ENCODE peak calls at places on chromosomes 4 and X, in seven cellular contexts. P is left ventricle myocardium inferior, L is HS-5, N is foreskin fibroblast, W is fibroblast of mammary gland, T is esophagus squamous epithelium, Z is Kasumi-1. X is an unnamed sample.

GRCh38 chrX:2552621-2553297 is 52.0 kb upstream of the DHRSX start:
- DNase-seq in P (no peak), L (peak; percentile 22), N (peak; percentile 65), W (peak; percentile 12), T (no peak), Z (no peak), X (no peak)

GRCh38 chrX:139766545-139766983 is 58.6 kb upstream of the MCF2 start:
- DNase-seq in P (no peak), L (no peak), N (no peak), W (no peak), T (no peak), Z (peak; percentile 60), X (no peak)

GRCh38 chr4:149120331-149121014 is 678.3 kb upstream of the NR3C2 start:
- DNase-seq in P (no peak), L (peak; percentile 15), N (no peak), W (peak; percentile 26), T (no peak), Z (no peak), X (no peak)

GRCh38 chr4:118834960-118835895 is 698 bp downstream of the SEC24D start:
- DNase-seq in P (peak; percentile 54), L (peak; percentile 61), N (peak; percentile 93), W (peak; percentile 92), T (peak; percentile 31), Z (peak; percentile 72), X (peak; percentile 74)

GRCh38 chrX:97389761-97390192 is 506.1 kb downstream of the RPA4 start:
- DNase-seq in P (no peak), L (peak; percentile 56), N (peak; percentile 73), W (peak; percentile 88), T (no peak), Z (no peak), X (no peak)

GRCh38 chr4:95572304-95572991 is 23.7 kb upstream of the UNC5C start:
- DNase-seq in P (peak; percentile 21), L (no peak), N (no peak), W (no peak), T (no peak), Z (peak; percentile 93), X (peak; percentile 83)

GRCh38 chrX:9464435-9465371 is at the start of gene TBL1X:
- DNase-seq in P (peak; percentile 64), L (no peak), N (peak; percentile 74), W (peak; percentile 19), T (no peak), Z (peak; percentile 7), X (peak; percentile 19)

GRCh38 chrX:153968754-153969124 is 2.9 kb downstream of the HCFC1 start:
- DNase-seq in P (no peak), L (no peak), N (peak; percentile 42), W (no peak), T (no peak), Z (no peak), X (no peak)

GRCh38 chrX:125709074-125709473 is 389.4 kb downstream of the TEX13C start:
- DNase-seq in P (no peak), L (no peak), N (no peak), W (no peak), T (no peak), Z (no peak), X (no peak)

GRCh38 chr4:31984872-31985271 is 1264.7 kb downstream of the PCDH7 start:
- DNase-seq in P (no peak), L (no peak), N (no peak), W (no peak), T (no peak), Z (peak; percentile 85), X (no peak)

GRCh38 chr4:1870578-1871443 is at the start of gene NSD2:
- DNase-seq in P (peak; percentile 94), L (peak; percentile 48), N (peak; percentile 97), W (peak; percentile 80), T (peak; percentile 27), Z (peak; percentile 83), X (peak; percentile 91)

GRCh38 chr4:6199344-6199921 is 916 bp downstream of the JAKMIP1 start:
- DNase-seq in P (no peak), L (no peak), N (peak; percentile 25), W (no peak), T (no peak), Z (no peak), X (no peak)

GRCh38 chr4:8515316-8516060 is 64.7 kb upstream of the GPR78 start:
- DNase-seq in P (no peak), L (peak; percentile 88), N (peak; percentile 67), W (no peak), T (no peak), Z (no peak), X (no peak)

GRCh38 chrX:141760761-141761160 is 62.2 kb upstream of the SPANXD start:
- DNase-seq in P (no peak), L (peak; percentile 37), N (peak; percentile 11), W (peak; percentile 0), T (no peak), Z (no peak), X (no peak)

X was measured in mucosa of gallbladder.